ENCODE peak calls at places on chromosomes 1 and 21, in ten cellular contexts. One of them, this sample, is unnamed.
A peak's percentile ranks its signal among the peaks of the same experiment; 100 is the strongest.

GRCh38 chr1:19921310-19921709 is 2.1 kb downstream of the PLA2G2E start:
- DNase-seq in EL: no peak
- DNase-seq in activated T-cell treated with anti-CD3 and anti-CD28 coated beads, Interleukin-2, amount 50 U/mL, for 72 hours: no peak
- DNase-seq in activated CD4-positive, alpha-beta T cell treated with anti-CD3 and anti-CD28 coated beads, Interleukin-2, amount 10 ng/mL, durations not matched to agents 7 days and 5 days: no peak
- DNase-seq in Calu3: no peak
- DNase-seq in stimulated activated CD8-positive, alpha-beta memory T cell treated with anti-CD3 and anti-CD28 coated beads, Interleukin-15, amount 100 ng/mL, for 1 hour: no peak
- DNase-seq in activated naive CD4-positive, alpha-beta T cell: no peak
- DNase-seq in HEK293T: no peak
- DNase-seq in endothelial cell: no peak
- DNase-seq in lower lobe of right lung: no peak
- DNase-seq in this sample: no peak

GRCh38 chr21:31343680-31344480 is at the start of gene TIAM1:
- DNase-seq in EL: peak; percentile 68
- DNase-seq in activated T-cell treated with anti-CD3 and anti-CD28 coated beads, Interleukin-2, amount 50 U/mL, for 72 hours: peak; percentile 29
- DNase-seq in activated CD4-positive, alpha-beta T cell treated with anti-CD3 and anti-CD28 coated beads, Interleukin-2, amount 10 ng/mL, durations not matched to agents 7 days and 5 days: no peak
- DNase-seq in Calu3: peak; percentile 31
- DNase-seq in stimulated activated CD8-positive, alpha-beta memory T cell treated with anti-CD3 and anti-CD28 coated beads, Interleukin-15, amount 100 ng/mL, for 1 hour: no peak
- DNase-seq in activated naive CD4-positive, alpha-beta T cell: no peak
- DNase-seq in HEK293T: peak; percentile 71
- DNase-seq in endothelial cell: peak; percentile 48
- DNase-seq in lower lobe of right lung: peak; percentile 77
- DNase-seq in this sample: no peak

GRCh38 chr1:214650664-214651063 is 47.7 kb downstream of the CENPF start:
- DNase-seq in EL: no peak
- DNase-seq in activated T-cell treated with anti-CD3 and anti-CD28 coated beads, Interleukin-2, amount 50 U/mL, for 72 hours: no peak
- DNase-seq in activated CD4-positive, alpha-beta T cell treated with anti-CD3 and anti-CD28 coated beads, Interleukin-2, amount 10 ng/mL, durations not matched to agents 7 days and 5 days: no peak
- DNase-seq in Calu3: no peak
- DNase-seq in stimulated activated CD8-positive, alpha-beta memory T cell treated with anti-CD3 and anti-CD28 coated beads, Interleukin-15, amount 100 ng/mL, for 1 hour: no peak
- DNase-seq in activated naive CD4-positive, alpha-beta T cell: no peak
- DNase-seq in HEK293T: no peak
- DNase-seq in endothelial cell: no peak
- DNase-seq in lower lobe of right lung: no peak
- DNase-seq in this sample: no peak

GRCh38 chr1:245710961-245711903 is 556.4 kb downstream of the KIF26B start:
- DNase-seq in EL: no peak
- DNase-seq in activated T-cell treated with anti-CD3 and anti-CD28 coated beads, Interleukin-2, amount 50 U/mL, for 72 hours: no peak
- DNase-seq in activated CD4-positive, alpha-beta T cell treated with anti-CD3 and anti-CD28 coated beads, Interleukin-2, amount 10 ng/mL, durations not matched to agents 7 days and 5 days: no peak
- DNase-seq in Calu3: no peak
- DNase-seq in stimulated activated CD8-positive, alpha-beta memory T cell treated with anti-CD3 and anti-CD28 coated beads, Interleukin-15, amount 100 ng/mL, for 1 hour: no peak
- DNase-seq in activated naive CD4-positive, alpha-beta T cell: no peak
- DNase-seq in HEK293T: no peak
- DNase-seq in endothelial cell: no peak
- DNase-seq in lower lobe of right lung: no peak
- DNase-seq in this sample: no peak

GRCh38 chr1:232422098-232422497 is 207.8 kb downstream of the SIPA1L2 start:
- DNase-seq in EL: peak; percentile 35
- DNase-seq in activated T-cell treated with anti-CD3 and anti-CD28 coated beads, Interleukin-2, amount 50 U/mL, for 72 hours: no peak
- DNase-seq in activated CD4-positive, alpha-beta T cell treated with anti-CD3 and anti-CD28 coated beads, Interleukin-2, amount 10 ng/mL, durations not matched to agents 7 days and 5 days: no peak
- DNase-seq in Calu3: no peak
- DNase-seq in stimulated activated CD8-positive, alpha-beta memory T cell treated with anti-CD3 and anti-CD28 coated beads, Interleukin-15, amount 100 ng/mL, for 1 hour: no peak
- DNase-seq in activated naive CD4-positive, alpha-beta T cell: no peak
- DNase-seq in HEK293T: no peak
- DNase-seq in endothelial cell: no peak
- DNase-seq in lower lobe of right lung: no peak
- DNase-seq in this sample: no peak

GRCh38 chr1:9093581-9093980 is 24.1 kb upstream of the SLC2A5 start:
- DNase-seq in EL: no peak
- DNase-seq in activated T-cell treated with anti-CD3 and anti-CD28 coated beads, Interleukin-2, amount 50 U/mL, for 72 hours: no peak
- DNase-seq in activated CD4-positive, alpha-beta T cell treated with anti-CD3 and anti-CD28 coated beads, Interleukin-2, amount 10 ng/mL, durations not matched to agents 7 days and 5 days: no peak
- DNase-seq in Calu3: no peak
- DNase-seq in stimulated activated CD8-positive, alpha-beta memory T cell treated with anti-CD3 and anti-CD28 coated beads, Interleukin-15, amount 100 ng/mL, for 1 hour: no peak
- DNase-seq in activated naive CD4-positive, alpha-beta T cell: no peak
- DNase-seq in HEK293T: no peak
- DNase-seq in endothelial cell: no peak
- DNase-seq in lower lobe of right lung: no peak
- DNase-seq in this sample: no peak

GRCh38 chr1:39391741-39392679 is 99.4 kb upstream of the BMP8A start:
- DNase-seq in EL: peak; percentile 92
- DNase-seq in activated T-cell treated with anti-CD3 and anti-CD28 coated beads, Interleukin-2, amount 50 U/mL, for 72 hours: peak; percentile 8
- DNase-seq in activated CD4-positive, alpha-beta T cell treated with anti-CD3 and anti-CD28 coated beads, Interleukin-2, amount 10 ng/mL, durations not matched to agents 7 days and 5 days: no peak
- DNase-seq in Calu3: peak; percentile 57
- DNase-seq in stimulated activated CD8-positive, alpha-beta memory T cell treated with anti-CD3 and anti-CD28 coated beads, Interleukin-15, amount 100 ng/mL, for 1 hour: no peak
- DNase-seq in activated naive CD4-positive, alpha-beta T cell: no peak
- DNase-seq in HEK293T: peak; percentile 31
- DNase-seq in endothelial cell: no peak
- DNase-seq in lower lobe of right lung: no peak
- DNase-seq in this sample: no peak

GRCh38 chr1:102434421-102434820 is 437.7 kb upstream of the OLFM3 start:
- DNase-seq in EL: peak; percentile 33
- DNase-seq in activated T-cell treated with anti-CD3 and anti-CD28 coated beads, Interleukin-2, amount 50 U/mL, for 72 hours: peak; percentile 8
- DNase-seq in activated CD4-positive, alpha-beta T cell treated with anti-CD3 and anti-CD28 coated beads, Interleukin-2, amount 10 ng/mL, durations not matched to agents 7 days and 5 days: peak; percentile 14
- DNase-seq in Calu3: no peak
- DNase-seq in stimulated activated CD8-positive, alpha-beta memory T cell treated with anti-CD3 and anti-CD28 coated beads, Interleukin-15, amount 100 ng/mL, for 1 hour: no peak
- DNase-seq in activated naive CD4-positive, alpha-beta T cell: no peak
- DNase-seq in HEK293T: peak; percentile 13
- DNase-seq in endothelial cell: peak; percentile 27
- DNase-seq in lower lobe of right lung: no peak
- DNase-seq in this sample: no peak

GRCh38 chr1:36787312-36787711 is 247.0 kb downstream of the GRIK3 start:
- DNase-seq in EL: no peak
- DNase-seq in activated T-cell treated with anti-CD3 and anti-CD28 coated beads, Interleukin-2, amount 50 U/mL, for 72 hours: no peak
- DNase-seq in activated CD4-positive, alpha-beta T cell treated with anti-CD3 and anti-CD28 coated beads, Interleukin-2, amount 10 ng/mL, durations not matched to agents 7 days and 5 days: no peak
- DNase-seq in Calu3: no peak
- DNase-seq in stimulated activated CD8-positive, alpha-beta memory T cell treated with anti-CD3 and anti-CD28 coated beads, Interleukin-15, amount 100 ng/mL, for 1 hour: no peak
- DNase-seq in activated naive CD4-positive, alpha-beta T cell: no peak
- DNase-seq in HEK293T: no peak
- DNase-seq in endothelial cell: no peak
- DNase-seq in lower lobe of right lung: no peak
- DNase-seq in this sample: no peak

GRCh38 chr21:38965241-38965640 is 159.5 kb downstream of the ETS2 start:
- DNase-seq in EL: peak; percentile 16
- DNase-seq in activated T-cell treated with anti-CD3 and anti-CD28 coated beads, Interleukin-2, amount 50 U/mL, for 72 hours: no peak
- DNase-seq in activated CD4-positive, alpha-beta T cell treated with anti-CD3 and anti-CD28 coated beads, Interleukin-2, amount 10 ng/mL, durations not matched to agents 7 days and 5 days: no peak
- DNase-seq in Calu3: no peak
- DNase-seq in stimulated activated CD8-positive, alpha-beta memory T cell treated with anti-CD3 and anti-CD28 coated beads, Interleukin-15, amount 100 ng/mL, for 1 hour: no peak
- DNase-seq in activated naive CD4-positive, alpha-beta T cell: no peak
- DNase-seq in HEK293T: no peak
- DNase-seq in endothelial cell: no peak
- DNase-seq in lower lobe of right lung: no peak
- DNase-seq in this sample: no peak

This sample was measured in activated B cell treated with CpG ODN at 0.5 μM for 24 hours.